ENCODE peak calls at places on chromosomes 13 and 19, in ten cellular contexts. One of them, this sample, is unnamed.

GRCh38 chr19:50383307-50383851 is 768 bp upstream of the POLD1 start:
- DNase-seq in upper lobe of left lung: no peak
- DNase-seq in astrocyte: no peak
- DNase-seq in vagina: no peak
- DNase-seq in tibial artery: no peak
- DNase-seq in body of pancreas: peak
- DNase-seq in mammary epithelial cell: no peak
- DNase-seq in fibroblast of pulmonary artery: no peak
- DNase-seq in thoracic aorta: no peak
- DNase-seq in cardiac muscle cell: no peak
- DNase-seq in this sample: no peak

GRCh38 chr13:85997587-85997986 is 198.4 kb upstream of the SLITRK6 start:
- DNase-seq in upper lobe of left lung: no peak
- DNase-seq in astrocyte: no peak
- DNase-seq in vagina: no peak
- DNase-seq in tibial artery: no peak
- DNase-seq in body of pancreas: no peak
- DNase-seq in mammary epithelial cell: no peak
- DNase-seq in fibroblast of pulmonary artery: peak
- DNase-seq in thoracic aorta: no peak
- DNase-seq in cardiac muscle cell: no peak
- DNase-seq in this sample: peak

GRCh38 chr13:74052402-74052928 is 81.7 kb downstream of the KLF12 start:
- DNase-seq in upper lobe of left lung: peak
- DNase-seq in astrocyte: no peak
- DNase-seq in vagina: no peak
- DNase-seq in tibial artery: peak
- DNase-seq in body of pancreas: no peak
- DNase-seq in mammary epithelial cell: no peak
- DNase-seq in fibroblast of pulmonary artery: no peak
- DNase-seq in thoracic aorta: no peak
- DNase-seq in cardiac muscle cell: no peak
- DNase-seq in this sample: no peak

GRCh38 chr19:11261902-11262839 is at the start of gene DOCK6:
- DNase-seq in upper lobe of left lung: peak
- DNase-seq in astrocyte: no peak
- DNase-seq in vagina: no peak
- DNase-seq in tibial artery: no peak
- DNase-seq in body of pancreas: peak
- DNase-seq in mammary epithelial cell: no peak
- DNase-seq in fibroblast of pulmonary artery: no peak
- DNase-seq in thoracic aorta: no peak
- DNase-seq in cardiac muscle cell: no peak
- DNase-seq in this sample: no peak

GRCh38 chr13:105159794-105160193 is 1375.7 kb downstream of the EFNB2 start:
- DNase-seq in upper lobe of left lung: no peak
- DNase-seq in astrocyte: no peak
- DNase-seq in vagina: no peak
- DNase-seq in tibial artery: no peak
- DNase-seq in body of pancreas: no peak
- DNase-seq in mammary epithelial cell: no peak
- DNase-seq in fibroblast of pulmonary artery: no peak
- DNase-seq in thoracic aorta: no peak
- DNase-seq in cardiac muscle cell: no peak
- DNase-seq in this sample: no peak

GRCh38 chr13:108663710-108664109 is 34.3 kb downstream of the MYO16 start:
- DNase-seq in upper lobe of left lung: no peak
- DNase-seq in astrocyte: no peak
- DNase-seq in vagina: no peak
- DNase-seq in tibial artery: no peak
- DNase-seq in body of pancreas: no peak
- DNase-seq in mammary epithelial cell: no peak
- DNase-seq in fibroblast of pulmonary artery: no peak
- DNase-seq in thoracic aorta: no peak
- DNase-seq in cardiac muscle cell: no peak
- DNase-seq in this sample: no peak

GRCh38 chr19:56837492-56837891 is 3.0 kb downstream of the PEG3 start:
- DNase-seq in upper lobe of left lung: peak
- DNase-seq in astrocyte: no peak
- DNase-seq in vagina: no peak
- DNase-seq in tibial artery: peak
- DNase-seq in body of pancreas: peak
- DNase-seq in mammary epithelial cell: peak
- DNase-seq in fibroblast of pulmonary artery: peak
- DNase-seq in thoracic aorta: peak
- DNase-seq in cardiac muscle cell: peak
- DNase-seq in this sample: peak

GRCh38 chr13:39105110-39105509 is 66.9 kb downstream of the NHLRC3 start:
- DNase-seq in upper lobe of left lung: no peak
- DNase-seq in astrocyte: no peak
- DNase-seq in vagina: no peak
- DNase-seq in tibial artery: no peak
- DNase-seq in body of pancreas: no peak
- DNase-seq in mammary epithelial cell: peak
- DNase-seq in fibroblast of pulmonary artery: peak
- DNase-seq in thoracic aorta: no peak
- DNase-seq in cardiac muscle cell: peak
- DNase-seq in this sample: peak

GRCh38 chr13:44380404-44381165 is 7.0 kb downstream of the SERP2 start:
- DNase-seq in upper lobe of left lung: no peak
- DNase-seq in astrocyte: peak
- DNase-seq in vagina: no peak
- DNase-seq in tibial artery: no peak
- DNase-seq in body of pancreas: no peak
- DNase-seq in mammary epithelial cell: no peak
- DNase-seq in fibroblast of pulmonary artery: no peak
- DNase-seq in thoracic aorta: no peak
- DNase-seq in cardiac muscle cell: no peak
- DNase-seq in this sample: no peak

GRCh38 chr13:34967851-34968562 is 25.9 kb downstream of the NBEA start:
- DNase-seq in upper lobe of left lung: no peak
- DNase-seq in astrocyte: peak
- DNase-seq in vagina: no peak
- DNase-seq in tibial artery: no peak
- DNase-seq in body of pancreas: no peak
- DNase-seq in mammary epithelial cell: peak
- DNase-seq in fibroblast of pulmonary artery: no peak
- DNase-seq in thoracic aorta: no peak
- DNase-seq in cardiac muscle cell: no peak
- DNase-seq in this sample: peak

GRCh38 chr19:55070755-55071502 is 4.7 kb upstream of the EPS8L1 start:
- DNase-seq in upper lobe of left lung: no peak
- DNase-seq in astrocyte: peak
- DNase-seq in vagina: no peak
- DNase-seq in tibial artery: no peak
- DNase-seq in body of pancreas: no peak
- DNase-seq in mammary epithelial cell: peak
- DNase-seq in fibroblast of pulmonary artery: peak
- DNase-seq in thoracic aorta: no peak
- DNase-seq in cardiac muscle cell: peak
- DNase-seq in this sample: peak

GRCh38 chr19:2424686-2425621 is 2.4 kb downstream of the TIMM13 start:
- DNase-seq in upper lobe of left lung: no peak
- DNase-seq in astrocyte: peak
- DNase-seq in vagina: no peak
- DNase-seq in tibial artery: no peak
- DNase-seq in body of pancreas: peak
- DNase-seq in mammary epithelial cell: no peak
- DNase-seq in fibroblast of pulmonary artery: peak
- DNase-seq in thoracic aorta: no peak
- DNase-seq in cardiac muscle cell: peak
- DNase-seq in this sample: peak
- H3K4me3 ChIP-seq in upper lobe of left lung: no peak
- H3K4me3 ChIP-seq in astrocyte: peak
- H3K4me3 ChIP-seq in vagina: peak
- H3K4me3 ChIP-seq in tibial artery: no peak
- H3K4me3 ChIP-seq in body of pancreas: peak
- H3K4me3 ChIP-seq in mammary epithelial cell: peak
- H3K4me3 ChIP-seq in fibroblast of pulmonary artery: peak
- H3K4me3 ChIP-seq in thoracic aorta: peak
- H3K4me3 ChIP-seq in cardiac muscle cell: no peak
- H3K4me3 ChIP-seq in this sample: peak

GRCh38 chr19:29086646-29087045 is 126.3 kb downstream of the UQCRFS1 start:
- DNase-seq in upper lobe of left lung: no peak
- DNase-seq in astrocyte: no peak
- DNase-seq in vagina: no peak
- DNase-seq in tibial artery: no peak
- DNase-seq in body of pancreas: no peak
- DNase-seq in mammary epithelial cell: no peak
- DNase-seq in fibroblast of pulmonary artery: no peak
- DNase-seq in thoracic aorta: no peak
- DNase-seq in cardiac muscle cell: no peak
- DNase-seq in this sample: no peak

GRCh38 chr19:29083863-29084262 is 129.1 kb downstream of the UQCRFS1 start:
- DNase-seq in upper lobe of left lung: no peak
- DNase-seq in astrocyte: no peak
- DNase-seq in vagina: no peak
- DNase-seq in tibial artery: no peak
- DNase-seq in body of pancreas: no peak
- DNase-seq in mammary epithelial cell: no peak
- DNase-seq in fibroblast of pulmonary artery: no peak
- DNase-seq in thoracic aorta: no peak
- DNase-seq in cardiac muscle cell: no peak
- DNase-seq in this sample: no peak

GRCh38 chr19:29085630-29086029 is 127.3 kb downstream of the UQCRFS1 start:
- DNase-seq in upper lobe of left lung: no peak
- DNase-seq in astrocyte: no peak
- DNase-seq in vagina: no peak
- DNase-seq in tibial artery: no peak
- DNase-seq in body of pancreas: no peak
- DNase-seq in mammary epithelial cell: no peak
- DNase-seq in fibroblast of pulmonary artery: no peak
- DNase-seq in thoracic aorta: no peak
- DNase-seq in cardiac muscle cell: no peak
- DNase-seq in this sample: no peak

GRCh38 chr19:29086182-29086581 is 126.8 kb downstream of the UQCRFS1 start:
- DNase-seq in upper lobe of left lung: no peak
- DNase-seq in astrocyte: no peak
- DNase-seq in vagina: no peak
- DNase-seq in tibial artery: no peak
- DNase-seq in body of pancreas: no peak
- DNase-seq in mammary epithelial cell: no peak
- DNase-seq in fibroblast of pulmonary artery: no peak
- DNase-seq in thoracic aorta: no peak
- DNase-seq in cardiac muscle cell: no peak
- DNase-seq in this sample: no peak

DNA sequence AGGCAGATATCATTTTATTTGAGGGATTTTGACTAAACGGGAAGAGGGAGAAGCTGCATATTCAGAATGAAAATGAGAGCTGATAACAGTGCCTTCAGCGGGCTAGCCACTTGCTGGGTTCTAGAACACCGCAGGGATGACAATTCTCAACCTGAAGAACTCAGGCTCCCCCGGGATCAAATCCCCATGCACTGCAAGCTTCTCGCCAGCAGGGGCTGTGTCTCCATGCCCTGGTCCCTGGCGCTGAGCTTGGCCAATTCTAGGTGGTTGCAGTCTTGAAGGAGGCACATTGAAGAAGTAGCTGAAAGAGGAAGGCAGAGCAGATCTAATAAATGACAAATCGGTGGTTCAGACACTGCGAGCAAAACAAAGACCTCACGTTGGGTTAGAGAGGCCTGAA is 128.7 kb downstream of the UQCRFS1 start:
- DNase-seq in upper lobe of left lung: no peak
- DNase-seq in astrocyte: no peak
- DNase-seq in vagina: no peak
- DNase-seq in tibial artery: no peak
- DNase-seq in body of pancreas: no peak
- DNase-seq in mammary epithelial cell: no peak
- DNase-seq in fibroblast of pulmonary artery: no peak
- DNase-seq in thoracic aorta: no peak
- DNase-seq in cardiac muscle cell: peak
- DNase-seq in this sample: no peak
- TF ChIP-seq CTCF in upper lobe of left lung: no peak
- TF ChIP-seq CTCF in astrocyte: no peak
- TF ChIP-seq CTCF in vagina: no peak
- TF ChIP-seq CTCF in tibial artery: no peak
- TF ChIP-seq CTCF in body of pancreas: no peak
- TF ChIP-seq CTCF in mammary epithelial cell: no peak
- TF ChIP-seq CTCF in fibroblast of pulmonary artery: no peak
- TF ChIP-seq CTCF in thoracic aorta: no peak
- TF ChIP-seq CTCF in cardiac muscle cell: peak
- TF ChIP-seq CTCF in this sample: no peak

GRCh38 chr13:21342699-21343442 is 116.2 kb downstream of the ZDHHC20 start:
- DNase-seq in upper lobe of left lung: no peak
- DNase-seq in astrocyte: no peak
- DNase-seq in vagina: no peak
- DNase-seq in tibial artery: no peak
- DNase-seq in body of pancreas: no peak
- DNase-seq in mammary epithelial cell: no peak
- DNase-seq in fibroblast of pulmonary artery: no peak
- DNase-seq in thoracic aorta: no peak
- DNase-seq in cardiac muscle cell: no peak
- DNase-seq in this sample: no peak

GRCh38 chr13:21341637-21342422 is 117.3 kb downstream of the ZDHHC20 start:
- DNase-seq in upper lobe of left lung: no peak
- DNase-seq in astrocyte: no peak
- DNase-seq in vagina: no peak
- DNase-seq in tibial artery: no peak
- DNase-seq in body of pancreas: no peak
- DNase-seq in mammary epithelial cell: no peak
- DNase-seq in fibroblast of pulmonary artery: no peak
- DNase-seq in thoracic aorta: no peak
- DNase-seq in cardiac muscle cell: no peak
- DNase-seq in this sample: no peak

GRCh38 chr13:21347753-21348318 is 111.3 kb downstream of the ZDHHC20 start:
- DNase-seq in upper lobe of left lung: no peak
- DNase-seq in astrocyte: no peak
- DNase-seq in vagina: no peak
- DNase-seq in tibial artery: no peak
- DNase-seq in body of pancreas: no peak
- DNase-seq in mammary epithelial cell: no peak
- DNase-seq in fibroblast of pulmonary artery: no peak
- DNase-seq in thoracic aorta: no peak
- DNase-seq in cardiac muscle cell: no peak
- DNase-seq in this sample: no peak

GRCh38 chr13:21343659-21344058 is 115.4 kb downstream of the ZDHHC20 start:
- DNase-seq in upper lobe of left lung: no peak
- DNase-seq in astrocyte: no peak
- DNase-seq in vagina: no peak
- DNase-seq in tibial artery: no peak
- DNase-seq in body of pancreas: no peak
- DNase-seq in mammary epithelial cell: no peak
- DNase-seq in fibroblast of pulmonary artery: no peak
- DNase-seq in thoracic aorta: no peak
- DNase-seq in cardiac muscle cell: no peak
- DNase-seq in this sample: no peak

GRCh38 chr13:21344662-21345176 is 114.4 kb downstream of the ZDHHC20 start:
- DNase-seq in upper lobe of left lung: no peak
- DNase-seq in astrocyte: no peak
- DNase-seq in vagina: no peak
- DNase-seq in tibial artery: no peak
- DNase-seq in body of pancreas: no peak
- DNase-seq in mammary epithelial cell: no peak
- DNase-seq in fibroblast of pulmonary artery: no peak
- DNase-seq in thoracic aorta: no peak
- DNase-seq in cardiac muscle cell: no peak
- DNase-seq in this sample: no peak
- H3K4me3 ChIP-seq in upper lobe of left lung: no peak
- H3K4me3 ChIP-seq in astrocyte: no peak
- H3K4me3 ChIP-seq in vagina: no peak
- H3K4me3 ChIP-seq in tibial artery: no peak
- H3K4me3 ChIP-seq in body of pancreas: no peak
- H3K4me3 ChIP-seq in mammary epithelial cell: no peak
- H3K4me3 ChIP-seq in fibroblast of pulmonary artery: no peak
- H3K4me3 ChIP-seq in thoracic aorta: no peak
- H3K4me3 ChIP-seq in cardiac muscle cell: no peak
- H3K4me3 ChIP-seq in this sample: no peak

GRCh38 chr13:45718063-45718462 is 15.9 kb downstream of the CBY2 start:
- DNase-seq in upper lobe of left lung: no peak
- DNase-seq in astrocyte: peak
- DNase-seq in vagina: peak
- DNase-seq in tibial artery: no peak
- DNase-seq in body of pancreas: no peak
- DNase-seq in mammary epithelial cell: peak
- DNase-seq in fibroblast of pulmonary artery: peak
- DNase-seq in thoracic aorta: no peak
- DNase-seq in cardiac muscle cell: peak
- DNase-seq in this sample: peak
- TF ChIP-seq CTCF in upper lobe of left lung: peak
- TF ChIP-seq CTCF in astrocyte: peak
- TF ChIP-seq CTCF in vagina: no peak
- TF ChIP-seq CTCF in tibial artery: no peak
- TF ChIP-seq CTCF in body of pancreas: peak
- TF ChIP-seq CTCF in mammary epithelial cell: peak
- TF ChIP-seq CTCF in fibroblast of pulmonary artery: peak
- TF ChIP-seq CTCF in thoracic aorta: no peak
- TF ChIP-seq CTCF in cardiac muscle cell: peak
- TF ChIP-seq CTCF in this sample: peak

This sample was measured in choroid plexus epithelial cell.